ENCODE peak calls at places on chromosomes 3 and 15, in six cellular contexts. P is head of caudate nucleus, H is SIG-M5, Z is Calu3, M is T follicular helper cell, Y is BJ. E is an unnamed sample.

GRCh38 chr15:52257734-52258062 is 37.9 kb downstream of the MYO5C start:
- DNase-seq in P (no peak), H (no peak), Y (no peak), M (no peak), Z (no peak), E (no peak)

GRCh38 chr3:78804251-78805037 is 963.4 kb downstream of the ROBO1 start:
- DNase-seq in H (no peak), M (no peak), Z (no peak), P (no peak), Y (peak; percentile 69), E (peak; percentile 54)

GRCh38 chr3:153111056-153111455 is 51.0 kb upstream of the RAP2B start:
- DNase-seq in Z (no peak), M (no peak), H (no peak), Y (no peak), P (no peak), E (no peak)

GRCh38 chr3:17151598-17152373 is 267.0 kb downstream of the PLCL2 start:
- DNase-seq in H (no peak), M (peak; percentile 32), P (peak; percentile 63), Z (no peak), Y (no peak), E (no peak)

GRCh38 chr3:69855436-69856162 is 116.3 kb downstream of the MITF start:
- DNase-seq in Z (no peak), P (no peak), M (no peak), Y (no peak), H (no peak), E (no peak)

GRCh38 chr3:119098620-119099222 is 47.2 kb upstream of the TEX55 start:
- DNase-seq in Z (peak; percentile 34), P (peak; percentile 42), H (no peak), Y (peak; percentile 3), M (no peak), E (peak; percentile 8)

GRCh38 chr15:100869151-100869999 is 10.3 kb upstream of the ALDH1A3 start:
- DNase-seq in Z (no peak), M (no peak), H (no peak), P (no peak), Y (no peak), E (no peak)

GRCh38 chr15:97627634-97628033 is 332.9 kb upstream of the ARRDC4 start:
- DNase-seq in M (no peak), Z (no peak), Y (no peak), H (no peak), P (no peak), E (no peak)

GRCh38 chr15:57094594-57095257 is 176.3 kb downstream of the TCF12 start:
- DNase-seq in Z (no peak), P (no peak), M (no peak), H (no peak), Y (no peak), E (no peak)

GRCh38 chr3:168288511-168289268 is 193.0 kb upstream of the GOLIM4 start:
- DNase-seq in H (no peak), P (no peak), M (no peak), Z (no peak), Y (no peak), E (no peak)

GRCh38 chr3:9088431-9089353 is 125.4 kb upstream of the RAD18 start:
- DNase-seq in Y (no peak), M (no peak), P (no peak), Z (peak; percentile 38), H (no peak), E (no peak)

GRCh38 chr15:90895571-90896117 is 7.5 kb upstream of the MAN2A2 start:
- DNase-seq in P (peak; percentile 82), Z (no peak), M (no peak), Y (no peak), H (no peak), E (no peak)

GRCh38 chr3:47381317-47382157 is 716 bp downstream of the PTPN23 start:
- DNase-seq in H (peak; percentile 59), P (peak; percentile 76), M (peak; percentile 36), Z (peak; percentile 80), Y (peak; percentile 56), E (peak; percentile 34)

GRCh38 chr3:64494530-64494929 is 193.3 kb downstream of the ADAMTS9 start:
- DNase-seq in Y (no peak), H (no peak), P (no peak), M (no peak), Z (no peak), E (no peak)

GRCh38 chr3:52529376-52530333 is 4.0 kb downstream of the NT5DC2 start:
- DNase-seq in M (no peak), Z (no peak), H (no peak), P (no peak), Y (no peak), E (no peak)

GRCh38 chr15:43523646-43524045 is 6.2 kb downstream of the MAP1A start:
- DNase-seq in Y (no peak), M (no peak), H (no peak), Z (no peak), P (no peak), E (no peak)